ENCODE peak calls at places on chromosomes 2 and 18, in eight cellular contexts. One of them, this sample, is unnamed.

GRCh38 chr2:223970343-223971128 is 13.3 kb downstream of the MRPL44 start:
- DNase-seq in RCC 7860: peak; percentile 31
- DNase-seq in mesendoderm: peak; percentile 66
- DNase-seq in upper lobe of right lung: no peak
- DNase-seq in AG09319: peak; percentile 27
- DNase-seq in H7: peak; percentile 36
- DNase-seq in 8988T: no peak
- DNase-seq in activated CD4-positive, alpha-beta T cell treated with anti-CD3 and anti-CD28 coated beads for 4 hours: peak; percentile 75
- DNase-seq in this sample: peak; percentile 45

GRCh38 chr18:44938396-44939036 is 257.8 kb downstream of the SETBP1 start:
- DNase-seq in 8988T: no peak
- DNase-seq in AG09319: no peak
- DNase-seq in RCC 7860: no peak
- DNase-seq in upper lobe of right lung: no peak
- DNase-seq in H7: peak; percentile 30
- DNase-seq in activated CD4-positive, alpha-beta T cell treated with anti-CD3 and anti-CD28 coated beads for 4 hours: no peak
- DNase-seq in mesendoderm: peak; percentile 92
- DNase-seq in this sample: peak; percentile 97

GRCh38 chr2:36449943-36450392 is 94.4 kb downstream of the CRIM1 start:
- DNase-seq in activated CD4-positive, alpha-beta T cell treated with anti-CD3 and anti-CD28 coated beads for 4 hours: no peak
- DNase-seq in 8988T: no peak
- DNase-seq in upper lobe of right lung: no peak
- DNase-seq in RCC 7860: peak; percentile 68
- DNase-seq in AG09319: no peak
- DNase-seq in mesendoderm: no peak
- DNase-seq in H7: no peak
- DNase-seq in this sample: no peak

GRCh38 chr2:85978883-85979780 is 90.3 kb upstream of the ST3GAL5 start:
- DNase-seq in mesendoderm: no peak
- DNase-seq in upper lobe of right lung: no peak
- DNase-seq in H7: no peak
- DNase-seq in 8988T: no peak
- DNase-seq in RCC 7860: no peak
- DNase-seq in activated CD4-positive, alpha-beta T cell treated with anti-CD3 and anti-CD28 coated beads for 4 hours: no peak
- DNase-seq in AG09319: no peak
- DNase-seq in this sample: no peak

GRCh38 chr2:45816273-45816672 is 164.8 kb downstream of the PRKCE start:
- DNase-seq in mesendoderm: no peak
- DNase-seq in H7: no peak
- DNase-seq in AG09319: no peak
- DNase-seq in RCC 7860: no peak
- DNase-seq in upper lobe of right lung: no peak
- DNase-seq in activated CD4-positive, alpha-beta T cell treated with anti-CD3 and anti-CD28 coated beads for 4 hours: no peak
- DNase-seq in 8988T: no peak
- DNase-seq in this sample: no peak

GRCh38 chr2:225177098-225177497 is 134.8 kb upstream of the DOCK10 start:
- DNase-seq in 8988T: no peak
- DNase-seq in activated CD4-positive, alpha-beta T cell treated with anti-CD3 and anti-CD28 coated beads for 4 hours: no peak
- DNase-seq in H7: no peak
- DNase-seq in mesendoderm: peak; percentile 6
- DNase-seq in upper lobe of right lung: no peak
- DNase-seq in RCC 7860: peak; percentile 27
- DNase-seq in AG09319: peak; percentile 31
- DNase-seq in this sample: no peak

GRCh38 chr18:3703732-3704176 is 253.8 kb downstream of the TGIF1 start:
- DNase-seq in upper lobe of right lung: peak; percentile 70
- DNase-seq in AG09319: peak; percentile 18
- DNase-seq in mesendoderm: peak; percentile 85
- DNase-seq in activated CD4-positive, alpha-beta T cell treated with anti-CD3 and anti-CD28 coated beads for 4 hours: no peak
- DNase-seq in H7: peak; percentile 68
- DNase-seq in 8988T: peak; percentile 52
- DNase-seq in RCC 7860: peak; percentile 37
- DNase-seq in this sample: peak; percentile 26

GRCh38 chr18:8480506-8481328 is 128.5 kb upstream of the RAB12 start:
- DNase-seq in H7: peak; percentile 68
- DNase-seq in activated CD4-positive, alpha-beta T cell treated with anti-CD3 and anti-CD28 coated beads for 4 hours: no peak
- DNase-seq in RCC 7860: peak; percentile 22
- DNase-seq in AG09319: peak; percentile 16
- DNase-seq in upper lobe of right lung: no peak
- DNase-seq in mesendoderm: peak; percentile 72
- DNase-seq in 8988T: peak; percentile 48
- DNase-seq in this sample: peak; percentile 66

GRCh38 chr2:209413615-209414014 is 10.2 kb upstream of the MAP2 start:
- DNase-seq in upper lobe of right lung: no peak
- DNase-seq in RCC 7860: no peak
- DNase-seq in 8988T: no peak
- DNase-seq in mesendoderm: no peak
- DNase-seq in AG09319: no peak
- DNase-seq in H7: no peak
- DNase-seq in activated CD4-positive, alpha-beta T cell treated with anti-CD3 and anti-CD28 coated beads for 4 hours: no peak
- DNase-seq in this sample: no peak

This sample was measured in NCI-H748 treated with DMSO at 0.1 percent for 48 hours.